ENCODE peak calls at places on chromosomes 16 and 17, in nine cellular contexts. One of them, this sample, is unnamed.

GRCh38 chr16:73735018-73735417 is 561.6 kb upstream of the PSMD7 start:
- DNase-seq in mesothelial cell of epicardium: no peak
- DNase-seq in NCI-H187: no peak
- DNase-seq in stimulated activated CD8-positive, alpha-beta memory T cell treated with anti-CD3 and anti-CD28 coated beads, Interleukin-15, amount 100 ng/mL, for 1 hour: no peak
- DNase-seq in ACHN: peak
- DNase-seq in NCI-H1436 treated with DMSO at 0.1 percent for 48 hours: no peak
- DNase-seq in naive B cell: no peak
- DNase-seq in MCF 10A: peak
- DNase-seq in endothelial cell: no peak
- DNase-seq in this sample: no peak

GRCh38 chr17:50348522-50349240 is 2.8 kb downstream of the XYLT2 start:
- DNase-seq in mesothelial cell of epicardium: no peak
- DNase-seq in NCI-H187: no peak
- DNase-seq in stimulated activated CD8-positive, alpha-beta memory T cell treated with anti-CD3 and anti-CD28 coated beads, Interleukin-15, amount 100 ng/mL, for 1 hour: no peak
- DNase-seq in ACHN: peak
- DNase-seq in NCI-H1436 treated with DMSO at 0.1 percent for 48 hours: no peak
- DNase-seq in naive B cell: no peak
- DNase-seq in MCF 10A: no peak
- DNase-seq in endothelial cell: no peak
- DNase-seq in this sample: no peak

GRCh38 chr17:64736804-64737492 is 74.8 kb upstream of the SMURF2 start:
- DNase-seq in mesothelial cell of epicardium: no peak
- DNase-seq in NCI-H187: no peak
- DNase-seq in stimulated activated CD8-positive, alpha-beta memory T cell treated with anti-CD3 and anti-CD28 coated beads, Interleukin-15, amount 100 ng/mL, for 1 hour: peak
- DNase-seq in ACHN: peak
- DNase-seq in NCI-H1436 treated with DMSO at 0.1 percent for 48 hours: no peak
- DNase-seq in naive B cell: peak
- DNase-seq in MCF 10A: peak
- DNase-seq in endothelial cell: peak
- DNase-seq in this sample: no peak

GRCh38 chr17:11996722-11997146 is 541 bp downstream of the ZNF18 start:
- DNase-seq in mesothelial cell of epicardium: no peak
- DNase-seq in NCI-H187: no peak
- DNase-seq in stimulated activated CD8-positive, alpha-beta memory T cell treated with anti-CD3 and anti-CD28 coated beads, Interleukin-15, amount 100 ng/mL, for 1 hour: peak
- DNase-seq in ACHN: peak
- DNase-seq in NCI-H1436 treated with DMSO at 0.1 percent for 48 hours: no peak
- DNase-seq in naive B cell: no peak
- DNase-seq in MCF 10A: peak
- DNase-seq in endothelial cell: no peak
- DNase-seq in this sample: no peak

GRCh38 chr17:7856081-7856791 is 1.1 kb downstream of the NAA38 start:
- DNase-seq in mesothelial cell of epicardium: no peak
- DNase-seq in NCI-H187: no peak
- DNase-seq in stimulated activated CD8-positive, alpha-beta memory T cell treated with anti-CD3 and anti-CD28 coated beads, Interleukin-15, amount 100 ng/mL, for 1 hour: no peak
- DNase-seq in ACHN: no peak
- DNase-seq in NCI-H1436 treated with DMSO at 0.1 percent for 48 hours: no peak
- DNase-seq in naive B cell: peak
- DNase-seq in MCF 10A: peak
- DNase-seq in endothelial cell: peak
- DNase-seq in this sample: peak

GRCh38 chr16:79393564-79393963 is 207.0 kb downstream of the MAF start:
- DNase-seq in mesothelial cell of epicardium: no peak
- DNase-seq in NCI-H187: no peak
- DNase-seq in stimulated activated CD8-positive, alpha-beta memory T cell treated with anti-CD3 and anti-CD28 coated beads, Interleukin-15, amount 100 ng/mL, for 1 hour: no peak
- DNase-seq in ACHN: no peak
- DNase-seq in NCI-H1436 treated with DMSO at 0.1 percent for 48 hours: no peak
- DNase-seq in naive B cell: no peak
- DNase-seq in MCF 10A: no peak
- DNase-seq in endothelial cell: no peak
- DNase-seq in this sample: no peak

GRCh38 chr17:44911133-44912001 is 3.9 kb downstream of the GFAP start:
- DNase-seq in mesothelial cell of epicardium: peak
- DNase-seq in NCI-H187: no peak
- DNase-seq in stimulated activated CD8-positive, alpha-beta memory T cell treated with anti-CD3 and anti-CD28 coated beads, Interleukin-15, amount 100 ng/mL, for 1 hour: no peak
- DNase-seq in ACHN: peak
- DNase-seq in NCI-H1436 treated with DMSO at 0.1 percent for 48 hours: no peak
- DNase-seq in naive B cell: peak
- DNase-seq in MCF 10A: peak
- DNase-seq in endothelial cell: peak
- DNase-seq in this sample: peak

GRCh38 chr16:68298312-68298711 is 12.4 kb downstream of the SLC7A6OS start:
- DNase-seq in mesothelial cell of epicardium: no peak
- DNase-seq in NCI-H187: no peak
- DNase-seq in stimulated activated CD8-positive, alpha-beta memory T cell treated with anti-CD3 and anti-CD28 coated beads, Interleukin-15, amount 100 ng/mL, for 1 hour: no peak
- DNase-seq in ACHN: no peak
- DNase-seq in NCI-H1436 treated with DMSO at 0.1 percent for 48 hours: no peak
- DNase-seq in naive B cell: no peak
- DNase-seq in MCF 10A: no peak
- DNase-seq in endothelial cell: no peak
- DNase-seq in this sample: no peak

GRCh38 chr17:63984651-63985386 is 12.1 kb upstream of the SCN4A start:
- DNase-seq in mesothelial cell of epicardium: no peak
- DNase-seq in NCI-H187: no peak
- DNase-seq in stimulated activated CD8-positive, alpha-beta memory T cell treated with anti-CD3 and anti-CD28 coated beads, Interleukin-15, amount 100 ng/mL, for 1 hour: no peak
- DNase-seq in ACHN: peak
- DNase-seq in NCI-H1436 treated with DMSO at 0.1 percent for 48 hours: no peak
- DNase-seq in naive B cell: no peak
- DNase-seq in MCF 10A: peak
- DNase-seq in endothelial cell: no peak
- DNase-seq in this sample: no peak

GRCh38 chr17:30086896-30087295 is 29.7 kb upstream of the NSRP1 start:
- DNase-seq in mesothelial cell of epicardium: no peak
- DNase-seq in NCI-H187: no peak
- DNase-seq in stimulated activated CD8-positive, alpha-beta memory T cell treated with anti-CD3 and anti-CD28 coated beads, Interleukin-15, amount 100 ng/mL, for 1 hour: no peak
- DNase-seq in ACHN: no peak
- DNase-seq in NCI-H1436 treated with DMSO at 0.1 percent for 48 hours: no peak
- DNase-seq in naive B cell: no peak
- DNase-seq in MCF 10A: no peak
- DNase-seq in endothelial cell: no peak
- DNase-seq in this sample: no peak

GRCh38 chr16:27726621-27727275 is 176.8 kb downstream of the KATNIP start:
- DNase-seq in mesothelial cell of epicardium: no peak
- DNase-seq in NCI-H187: no peak
- DNase-seq in stimulated activated CD8-positive, alpha-beta memory T cell treated with anti-CD3 and anti-CD28 coated beads, Interleukin-15, amount 100 ng/mL, for 1 hour: no peak
- DNase-seq in ACHN: no peak
- DNase-seq in NCI-H1436 treated with DMSO at 0.1 percent for 48 hours: no peak
- DNase-seq in naive B cell: no peak
- DNase-seq in MCF 10A: peak
- DNase-seq in endothelial cell: no peak
- DNase-seq in this sample: no peak

GRCh38 chr16:19822534-19822933 is 62.1 kb downstream of the GPRC5B start:
- DNase-seq in mesothelial cell of epicardium: no peak
- DNase-seq in NCI-H187: no peak
- DNase-seq in stimulated activated CD8-positive, alpha-beta memory T cell treated with anti-CD3 and anti-CD28 coated beads, Interleukin-15, amount 100 ng/mL, for 1 hour: no peak
- DNase-seq in ACHN: no peak
- DNase-seq in NCI-H1436 treated with DMSO at 0.1 percent for 48 hours: no peak
- DNase-seq in naive B cell: no peak
- DNase-seq in MCF 10A: peak
- DNase-seq in endothelial cell: no peak
- DNase-seq in this sample: no peak

GRCh38 chr17:29347831-29348281 is 42.3 kb upstream of the TAOK1 start:
- DNase-seq in mesothelial cell of epicardium: no peak
- DNase-seq in NCI-H187: no peak
- DNase-seq in stimulated activated CD8-positive, alpha-beta memory T cell treated with anti-CD3 and anti-CD28 coated beads, Interleukin-15, amount 100 ng/mL, for 1 hour: no peak
- DNase-seq in ACHN: peak
- DNase-seq in NCI-H1436 treated with DMSO at 0.1 percent for 48 hours: no peak
- DNase-seq in naive B cell: no peak
- DNase-seq in MCF 10A: peak
- DNase-seq in endothelial cell: no peak
- DNase-seq in this sample: no peak

GRCh38 chr17:6780001-6780400 is 4.0 kb downstream of the FBXO39 start:
- DNase-seq in mesothelial cell of epicardium: no peak
- DNase-seq in NCI-H187: no peak
- DNase-seq in stimulated activated CD8-positive, alpha-beta memory T cell treated with anti-CD3 and anti-CD28 coated beads, Interleukin-15, amount 100 ng/mL, for 1 hour: no peak
- DNase-seq in ACHN: no peak
- DNase-seq in NCI-H1436 treated with DMSO at 0.1 percent for 48 hours: no peak
- DNase-seq in naive B cell: no peak
- DNase-seq in MCF 10A: no peak
- DNase-seq in endothelial cell: no peak
- DNase-seq in this sample: no peak

GRCh38 chr17:73354423-73355284 is 42.9 kb upstream of the CDC42EP4 start:
- DNase-seq in mesothelial cell of epicardium: no peak
- DNase-seq in NCI-H187: no peak
- DNase-seq in stimulated activated CD8-positive, alpha-beta memory T cell treated with anti-CD3 and anti-CD28 coated beads, Interleukin-15, amount 100 ng/mL, for 1 hour: no peak
- DNase-seq in ACHN: no peak
- DNase-seq in NCI-H1436 treated with DMSO at 0.1 percent for 48 hours: no peak
- DNase-seq in naive B cell: no peak
- DNase-seq in MCF 10A: no peak
- DNase-seq in endothelial cell: no peak
- DNase-seq in this sample: no peak

GRCh38 chr17:15287533-15288267 is 22.6 kb upstream of the PMP22 start:
- DNase-seq in mesothelial cell of epicardium: no peak
- DNase-seq in NCI-H187: no peak
- DNase-seq in stimulated activated CD8-positive, alpha-beta memory T cell treated with anti-CD3 and anti-CD28 coated beads, Interleukin-15, amount 100 ng/mL, for 1 hour: no peak
- DNase-seq in ACHN: no peak
- DNase-seq in NCI-H1436 treated with DMSO at 0.1 percent for 48 hours: no peak
- DNase-seq in naive B cell: no peak
- DNase-seq in MCF 10A: no peak
- DNase-seq in endothelial cell: no peak
- DNase-seq in this sample: no peak

GRCh38 chr17:74758846-74759163 is 10.4 kb downstream of the NHERF1 start:
- DNase-seq in mesothelial cell of epicardium: no peak
- DNase-seq in NCI-H187: no peak
- DNase-seq in stimulated activated CD8-positive, alpha-beta memory T cell treated with anti-CD3 and anti-CD28 coated beads, Interleukin-15, amount 100 ng/mL, for 1 hour: no peak
- DNase-seq in ACHN: peak
- DNase-seq in NCI-H1436 treated with DMSO at 0.1 percent for 48 hours: no peak
- DNase-seq in naive B cell: no peak
- DNase-seq in MCF 10A: peak
- DNase-seq in endothelial cell: no peak
- DNase-seq in this sample: no peak

GRCh38 chr17:75922173-75922961 is 17.7 kb upstream of the MRPL38 start:
- DNase-seq in mesothelial cell of epicardium: no peak
- DNase-seq in NCI-H187: no peak
- DNase-seq in stimulated activated CD8-positive, alpha-beta memory T cell treated with anti-CD3 and anti-CD28 coated beads, Interleukin-15, amount 100 ng/mL, for 1 hour: no peak
- DNase-seq in ACHN: no peak
- DNase-seq in NCI-H1436 treated with DMSO at 0.1 percent for 48 hours: no peak
- DNase-seq in naive B cell: no peak
- DNase-seq in MCF 10A: no peak
- DNase-seq in endothelial cell: no peak
- DNase-seq in this sample: no peak

GRCh38 chr17:38761612-38762011 is 9.1 kb downstream of the PSMB3 start:
- DNase-seq in mesothelial cell of epicardium: no peak
- DNase-seq in NCI-H187: no peak
- DNase-seq in stimulated activated CD8-positive, alpha-beta memory T cell treated with anti-CD3 and anti-CD28 coated beads, Interleukin-15, amount 100 ng/mL, for 1 hour: no peak
- DNase-seq in ACHN: peak
- DNase-seq in NCI-H1436 treated with DMSO at 0.1 percent for 48 hours: no peak
- DNase-seq in naive B cell: no peak
- DNase-seq in MCF 10A: peak
- DNase-seq in endothelial cell: peak
- DNase-seq in this sample: no peak

GRCh38 chr16:48353565-48354163 is 31.5 kb downstream of the SIAH1 start:
- DNase-seq in mesothelial cell of epicardium: peak
- DNase-seq in NCI-H187: no peak
- DNase-seq in stimulated activated CD8-positive, alpha-beta memory T cell treated with anti-CD3 and anti-CD28 coated beads, Interleukin-15, amount 100 ng/mL, for 1 hour: peak
- DNase-seq in ACHN: peak
- DNase-seq in NCI-H1436 treated with DMSO at 0.1 percent for 48 hours: no peak
- DNase-seq in naive B cell: peak
- DNase-seq in MCF 10A: peak
- DNase-seq in endothelial cell: peak
- DNase-seq in this sample: no peak

GRCh38 chr16:48420437-48420836 is 35.2 kb upstream of the SIAH1 start:
- DNase-seq in mesothelial cell of epicardium: no peak
- DNase-seq in NCI-H187: no peak
- DNase-seq in stimulated activated CD8-positive, alpha-beta memory T cell treated with anti-CD3 and anti-CD28 coated beads, Interleukin-15, amount 100 ng/mL, for 1 hour: no peak
- DNase-seq in ACHN: no peak
- DNase-seq in NCI-H1436 treated with DMSO at 0.1 percent for 48 hours: no peak
- DNase-seq in naive B cell: no peak
- DNase-seq in MCF 10A: peak
- DNase-seq in endothelial cell: no peak
- DNase-seq in this sample: no peak

GRCh38 chr17:79065105-79065670 is 9.4 kb upstream of the ENGASE start:
- DNase-seq in mesothelial cell of epicardium: no peak
- DNase-seq in NCI-H187: no peak
- DNase-seq in stimulated activated CD8-positive, alpha-beta memory T cell treated with anti-CD3 and anti-CD28 coated beads, Interleukin-15, amount 100 ng/mL, for 1 hour: peak
- DNase-seq in ACHN: peak
- DNase-seq in NCI-H1436 treated with DMSO at 0.1 percent for 48 hours: no peak
- DNase-seq in naive B cell: peak
- DNase-seq in MCF 10A: peak
- DNase-seq in endothelial cell: peak
- DNase-seq in this sample: no peak

GRCh38 chr16:30377812-30378235 is 3.2 kb downstream of the MYL11 start:
- DNase-seq in mesothelial cell of epicardium: peak
- DNase-seq in NCI-H187: no peak
- DNase-seq in stimulated activated CD8-positive, alpha-beta memory T cell treated with anti-CD3 and anti-CD28 coated beads, Interleukin-15, amount 100 ng/mL, for 1 hour: peak
- DNase-seq in ACHN: peak
- DNase-seq in NCI-H1436 treated with DMSO at 0.1 percent for 48 hours: peak
- DNase-seq in naive B cell: peak
- DNase-seq in MCF 10A: peak
- DNase-seq in endothelial cell: peak
- DNase-seq in this sample: peak

GRCh38 chr17:15663176-15663575 is 20.9 kb downstream of the TRIM16 start:
- DNase-seq in mesothelial cell of epicardium: no peak
- DNase-seq in NCI-H187: no peak
- DNase-seq in stimulated activated CD8-positive, alpha-beta memory T cell treated with anti-CD3 and anti-CD28 coated beads, Interleukin-15, amount 100 ng/mL, for 1 hour: no peak
- DNase-seq in ACHN: no peak
- DNase-seq in NCI-H1436 treated with DMSO at 0.1 percent for 48 hours: no peak
- DNase-seq in naive B cell: no peak
- DNase-seq in MCF 10A: no peak
- DNase-seq in endothelial cell: no peak
- DNase-seq in this sample: no peak

GRCh38 chr17:38747385-38748328 is 479 bp downstream of the PCGF2 start:
- DNase-seq in mesothelial cell of epicardium: peak
- DNase-seq in NCI-H187: no peak
- DNase-seq in stimulated activated CD8-positive, alpha-beta memory T cell treated with anti-CD3 and anti-CD28 coated beads, Interleukin-15, amount 100 ng/mL, for 1 hour: no peak
- DNase-seq in ACHN: peak
- DNase-seq in NCI-H1436 treated with DMSO at 0.1 percent for 48 hours: no peak
- DNase-seq in naive B cell: no peak
- DNase-seq in MCF 10A: no peak
- DNase-seq in endothelial cell: peak
- DNase-seq in this sample: no peak

GRCh38 chr17:65170839-65171238 is 33.7 kb downstream of the RGS9 start:
- DNase-seq in mesothelial cell of epicardium: no peak
- DNase-seq in NCI-H187: peak
- DNase-seq in stimulated activated CD8-positive, alpha-beta memory T cell treated with anti-CD3 and anti-CD28 coated beads, Interleukin-15, amount 100 ng/mL, for 1 hour: no peak
- DNase-seq in ACHN: no peak
- DNase-seq in NCI-H1436 treated with DMSO at 0.1 percent for 48 hours: no peak
- DNase-seq in naive B cell: no peak
- DNase-seq in MCF 10A: peak
- DNase-seq in endothelial cell: no peak
- DNase-seq in this sample: no peak

GRCh38 chr17:17119533-17119932 is 77.3 kb downstream of the MPRIP start:
- DNase-seq in mesothelial cell of epicardium: no peak
- DNase-seq in NCI-H187: no peak
- DNase-seq in stimulated activated CD8-positive, alpha-beta memory T cell treated with anti-CD3 and anti-CD28 coated beads, Interleukin-15, amount 100 ng/mL, for 1 hour: peak
- DNase-seq in ACHN: no peak
- DNase-seq in NCI-H1436 treated with DMSO at 0.1 percent for 48 hours: no peak
- DNase-seq in naive B cell: no peak
- DNase-seq in MCF 10A: no peak
- DNase-seq in endothelial cell: no peak
- DNase-seq in this sample: no peak

GRCh38 chr17:67546578-67547527 is 169.8 kb downstream of the PITPNC1 start:
- DNase-seq in mesothelial cell of epicardium: no peak
- DNase-seq in NCI-H187: no peak
- DNase-seq in stimulated activated CD8-positive, alpha-beta memory T cell treated with anti-CD3 and anti-CD28 coated beads, Interleukin-15, amount 100 ng/mL, for 1 hour: no peak
- DNase-seq in ACHN: no peak
- DNase-seq in NCI-H1436 treated with DMSO at 0.1 percent for 48 hours: no peak
- DNase-seq in naive B cell: no peak
- DNase-seq in MCF 10A: peak
- DNase-seq in endothelial cell: no peak
- DNase-seq in this sample: no peak

GRCh38 chr16:30567160-30567990 is 4.1 kb downstream of the ZNF688 start:
- DNase-seq in mesothelial cell of epicardium: no peak
- DNase-seq in NCI-H187: no peak
- DNase-seq in stimulated activated CD8-positive, alpha-beta memory T cell treated with anti-CD3 and anti-CD28 coated beads, Interleukin-15, amount 100 ng/mL, for 1 hour: no peak
- DNase-seq in ACHN: no peak
- DNase-seq in NCI-H1436 treated with DMSO at 0.1 percent for 48 hours: no peak
- DNase-seq in naive B cell: no peak
- DNase-seq in MCF 10A: peak
- DNase-seq in endothelial cell: no peak
- DNase-seq in this sample: no peak

GRCh38 chr17:16639438-16639837 is 14.2 kb downstream of the ZNF624 start:
- DNase-seq in mesothelial cell of epicardium: no peak
- DNase-seq in NCI-H187: no peak
- DNase-seq in stimulated activated CD8-positive, alpha-beta memory T cell treated with anti-CD3 and anti-CD28 coated beads, Interleukin-15, amount 100 ng/mL, for 1 hour: no peak
- DNase-seq in ACHN: no peak
- DNase-seq in NCI-H1436 treated with DMSO at 0.1 percent for 48 hours: no peak
- DNase-seq in naive B cell: no peak
- DNase-seq in MCF 10A: no peak
- DNase-seq in endothelial cell: no peak
- DNase-seq in this sample: no peak

GRCh38 chr17:2688351-2689342 is 22.9 kb downstream of the CLUH start:
- DNase-seq in mesothelial cell of epicardium: no peak
- DNase-seq in NCI-H187: peak
- DNase-seq in stimulated activated CD8-positive, alpha-beta memory T cell treated with anti-CD3 and anti-CD28 coated beads, Interleukin-15, amount 100 ng/mL, for 1 hour: no peak
- DNase-seq in ACHN: no peak
- DNase-seq in NCI-H1436 treated with DMSO at 0.1 percent for 48 hours: no peak
- DNase-seq in naive B cell: no peak
- DNase-seq in MCF 10A: no peak
- DNase-seq in endothelial cell: no peak
- DNase-seq in this sample: no peak

This sample was measured in activated B cell treated with CpG ODN at 0.5 μM for 24 hours.